ENCODE peak calls at places on chromosomes 11 and 22, in five cellular contexts. Z is GM12892; C is Right ventricle myocardium superior; K is activated naive CD8-positive, alpha-beta T cell treated with anti-CD3 and anti-CD28 coated beads, Interleukin-2, amount 10 ng/mL, durations not matched to agents 7 days and 5 days; R is progenitor cell of endocrine pancreas. U is an unnamed sample.

GRCh38 chr22:27754247-27754887 is 47.2 kb downstream of the MN1 start:
- DNase-seq in C (peak; percentile 51), Z (no peak), K (no peak), R (no peak), U (peak; percentile 46)

GRCh38 chr11:75639752-75640151 is 29.1 kb downstream of the MAP6 start:
- DNase-seq in R (no peak), Z (no peak), K (no peak), C (peak; percentile 87), U (peak; percentile 89)

GRCh38 chr11:119702261-119702591 is 26.8 kb downstream of the NECTIN1 start:
- DNase-seq in K (no peak), C (no peak), R (no peak), Z (no peak), U (no peak)

GRCh38 chr11:102883132-102883531 is 8.3 kb upstream of the MMP12 start:
- DNase-seq in C (no peak), K (no peak), Z (no peak), R (no peak), U (no peak)

GRCh38 chr11:129589190-129589589 is 213.5 kb downstream of the BARX2 start:
- DNase-seq in K (no peak), C (no peak), Z (no peak), R (no peak), U (no peak)

GRCh38 chr11:19934828-19935259 is 222.2 kb downstream of the NAV2 start:
- DNase-seq in C (no peak), R (no peak), Z (no peak), K (no peak), U (no peak)

GRCh38 chr22:30945653-30946052 is 22.9 kb downstream of the MORC2 start:
- DNase-seq in C (no peak), K (no peak), Z (no peak), R (no peak), U (no peak)

GRCh38 chr11:117492578-117493251 is 165.1 kb downstream of the CEP164 start:
- DNase-seq in Z (no peak), K (no peak), C (no peak), R (peak; percentile 28), U (no peak)

GRCh38 chr22:36339171-36340065 is 48.3 kb downstream of the MYH9 start:
- DNase-seq in R (no peak), K (no peak), Z (no peak), C (no peak), U (no peak)

GRCh38 chr11:15107730-15108515 is 6.8 kb upstream of the INSC start:
- DNase-seq in K (no peak), R (no peak), Z (no peak), C (no peak), U (no peak)

GRCh38 chr11:870127-870413 is 27.4 kb downstream of the TSPAN4 start:
- DNase-seq in K (no peak), Z (no peak), R (no peak), C (no peak), U (no peak)

GRCh38 chr11:133964946-133965632 is 8.3 kb upstream of the IGSF9B start:
- DNase-seq in Z (no peak), R (no peak), K (no peak), C (no peak), U (no peak)

GRCh38 chr11:74462009-74462408 is 5.3 kb downstream of the KCNE3 start:
- DNase-seq in Z (no peak), K (no peak), C (peak; percentile 92), R (no peak), U (peak; percentile 93)

GRCh38 chr11:117807482-117808272 is 10.7 kb upstream of the DSCAML1 start:
- DNase-seq in K (peak; percentile 83), R (peak; percentile 64), C (peak; percentile 91), Z (no peak), U (peak; percentile 85)

GRCh38 chr22:43533656-43534428 is 122.0 kb downstream of the MPPED1 start:
- DNase-seq in Z (no peak), K (no peak), C (no peak), R (no peak), U (no peak)

GRCh38 chr11:91194551-91194950 is 971.7 kb upstream of the CHORDC1 start:
- DNase-seq in C (no peak), Z (no peak), K (no peak), R (no peak), U (no peak)

GRCh38 chr11:44623716-44624491 is 58.4 kb downstream of the CD82 start:
- DNase-seq in R (peak; percentile 5), C (peak; percentile 47), K (peak; percentile 24), Z (peak; percentile 3), U (no peak)

GRCh38 chr11:64921384-64921783 is 3.1 kb upstream of the PPP2R5B start:
- DNase-seq in C (no peak), Z (no peak), R (no peak), K (no peak), U (no peak)

GRCh38 chr11:76318744-76319384 is 62.1 kb downstream of the THAP12 start:
- DNase-seq in R (peak; percentile 82), C (peak; percentile 88), Z (peak; percentile 78), K (peak; percentile 86), U (peak; percentile 88)

GRCh38 chr11:125429174-125429707 is 66.8 kb downstream of the FEZ1 start:
- DNase-seq in R (peak; percentile 62), Z (peak; percentile 60), C (peak; percentile 71), K (peak; percentile 58), U (peak; percentile 59)

GRCh38 chr11:12925520-12925919 is 83.6 kb upstream of the RASSF10 start:
- DNase-seq in K (no peak), C (no peak), Z (no peak), R (no peak), U (no peak)

GRCh38 chr11:93767018-93767417 is 17.1 kb upstream of the MED17 start:
- DNase-seq in R (no peak), Z (no peak), K (no peak), C (no peak), U (no peak)

GRCh38 chr11:2234963-2235362 is 35.4 kb downstream of the ASCL2 start:
- DNase-seq in Z (no peak), C (no peak), R (no peak), K (no peak), U (no peak)

GRCh38 chr11:114774599-114775365 is 96.5 kb downstream of the NXPE2 start:
- DNase-seq in C (no peak), R (peak; percentile 67), K (no peak), Z (no peak), U (no peak)

GRCh38 chr11:27373392-27373791 is 10.4 kb upstream of the CCDC34 start:
- DNase-seq in R (no peak), Z (no peak), K (no peak), C (no peak), U (no peak)

GRCh38 chr11:72786305-72787261 is 7.3 kb downstream of the STARD10 start:
- DNase-seq in R (peak; percentile 60), C (no peak), Z (peak; percentile 8), K (no peak), U (peak; percentile 86)

GRCh38 chr22:39185601-39186012 is 33.1 kb upstream of the CBX7 start:
- DNase-seq in Z (no peak), K (no peak), R (no peak), C (peak; percentile 89), U (peak; percentile 67)

GRCh38 chr22:17807086-17807485 is 32.8 kb upstream of the BID start:
- DNase-seq in K (no peak), C (no peak), Z (no peak), R (no peak), U (no peak)

GRCh38 chr11:120290945-120291344 is 34.2 kb upstream of the TLCD5 start:
- DNase-seq in K (no peak), R (no peak), C (no peak), Z (no peak), U (no peak)

GRCh38 chr11:115340874-115341273 is 163.3 kb downstream of the CADM1 start:
- DNase-seq in Z (no peak), K (no peak), C (no peak), R (no peak), U (no peak)

GRCh38 chr22:27381552-27381951 is 420.0 kb downstream of the MN1 start:
- DNase-seq in K (no peak), Z (no peak), C (no peak), R (no peak), U (no peak)

GRCh38 chr11:132242662-132243061 is 872.2 kb downstream of the NTM start:
- DNase-seq in R (no peak), K (no peak), Z (no peak), C (no peak), U (no peak)

GRCh38 chr11:134032501-134033091 is 36.3 kb upstream of the JAM3 start:
- DNase-seq in R (no peak), C (no peak), K (no peak), Z (no peak), U (peak; percentile 49)

GRCh38 chr11:65366340-65366773 is 11.8 kb downstream of the TIGD3 start:
- DNase-seq in C (no peak), Z (no peak), R (no peak), K (no peak), U (no peak)

GRCh38 chr11:13786688-13787087 is 118.2 kb downstream of the FAR1 start:
- DNase-seq in R (no peak), K (no peak), C (no peak), Z (no peak), U (no peak)

GRCh38 chr22:36453266-36453607 is 28.2 kb downstream of the TXN2 start:
- DNase-seq in C (no peak), K (no peak), Z (no peak), R (no peak), U (no peak)

GRCh38 chr11:107988397-107989158 is 20.1 kb upstream of the CUL5 start:
- DNase-seq in C (no peak), Z (no peak), K (no peak), R (no peak), U (no peak)

GRCh38 chr11:62974848-62975522 is 9.8 kb downstream of the SLC22A6 start:
- DNase-seq in Z (no peak), R (no peak), K (no peak), C (peak; percentile 72), U (no peak)

U was measured in lower lobe of right lung.